ENCODE peak calls at places on chromosomes 7 and 10, in ten cellular contexts. O is GM12892, M is Calu3, C is T-helper 9 cell, E is NCI-H1694 treated with DMSO at 0.1 percent for 48 hours, A is GM19239, B is AG04450, L is iPS DF 6.9, U is head of caudate nucleus, J is T47D. V is an unnamed sample.

GRCh38 chr7:146956323-146956722 is 839.7 kb downstream of the CNTNAP2 start:
- DNase-seq in O (no peak), M (no peak), C (no peak), E (peak), A (no peak), B (no peak), L (no peak), U (no peak), J (no peak), V (no peak)

GRCh38 chr10:64156131-64156530 is 634.9 kb downstream of the REEP3 start:
- DNase-seq in O (no peak), M (no peak), C (no peak), E (no peak), A (no peak), B (no peak), L (no peak), U (no peak), J (no peak), V (peak)

GRCh38 chr7:122316467-122317394 is 12.2 kb upstream of the FEZF1 start:
- DNase-seq in O (no peak), M (no peak), C (no peak), E (no peak), A (no peak), B (no peak), L (no peak), U (no peak), J (no peak), V (no peak)

GRCh38 chr10:3784510-3785250 is at the start of gene KLF6:
- DNase-seq in O (no peak), M (peak), C (peak), E (no peak), A (peak), B (no peak), L (no peak), U (peak), J (peak), V (peak)

GRCh38 chr10:96951954-96952353 is 119.9 kb downstream of the LCOR start:
- DNase-seq in O (no peak), M (no peak), C (no peak), E (no peak), A (no peak), B (no peak), L (no peak), U (no peak), J (no peak), V (no peak)

GRCh38 chr7:65809259-65809981 is 63.5 kb upstream of the VKORC1L1 start:
- DNase-seq in O (no peak), M (no peak), C (no peak), E (no peak), A (peak), B (no peak), L (no peak), U (no peak), J (no peak), V (no peak)

GRCh38 chr10:20084451-20084850 is 268.2 kb downstream of the PLXDC2 start:
- DNase-seq in O (no peak), M (no peak), C (no peak), E (no peak), A (no peak), B (no peak), L (no peak), U (no peak), J (no peak), V (no peak)

GRCh38 chr10:127400216-127400615 is 148.9 kb upstream of the NPS start:
- DNase-seq in O (no peak), M (no peak), C (no peak), E (no peak), A (no peak), B (no peak), L (no peak), U (no peak), J (no peak), V (no peak)

GRCh38 chr10:19209319-19209718 is 160.7 kb downstream of the MALRD1 start:
- DNase-seq in O (no peak), M (no peak), C (no peak), E (no peak), A (no peak), B (no peak), L (no peak), U (no peak), J (no peak), V (no peak)

GRCh38 chr7:74262639-74263398 is 8.6 kb upstream of the RFC2 start:
- DNase-seq in O (no peak), M (no peak), C (no peak), E (no peak), A (no peak), B (no peak), L (no peak), U (no peak), J (no peak), V (no peak)

GRCh38 chr10:22560391-22561239 is 153.8 kb downstream of the PIP4K2A start:
- DNase-seq in O (no peak), M (no peak), C (no peak), E (no peak), A (no peak), B (no peak), L (no peak), U (no peak), J (no peak), V (no peak)

GRCh38 chr7:155798673-155799439 is 13.4 kb downstream of the SHH start:
- DNase-seq in O (no peak), M (no peak), C (no peak), E (no peak), A (no peak), B (no peak), L (no peak), U (no peak), J (no peak), V (no peak)

GRCh38 chr10:49138361-49138891 is 4.6 kb upstream of the FAM170B start:
- DNase-seq in O (no peak), M (no peak), C (no peak), E (no peak), A (no peak), B (no peak), L (no peak), U (no peak), J (no peak), V (no peak)

GRCh38 chr7:8155836-8156235 is 106.1 kb downstream of the ICA1 start:
- DNase-seq in O (no peak), M (no peak), C (no peak), E (no peak), A (no peak), B (no peak), L (no peak), U (no peak), J (no peak), V (no peak)

GRCh38 chr7:155524018-155524556 is 22.3 kb downstream of the CNPY1 start:
- DNase-seq in O (no peak), M (peak), C (no peak), E (no peak), A (no peak), B (no peak), L (no peak), U (no peak), J (peak), V (no peak)

GRCh38 chr10:30835146-30835545 is 196.5 kb downstream of the ZNF438 start:
- DNase-seq in O (no peak), M (no peak), C (no peak), E (no peak), A (no peak), B (no peak), L (no peak), U (no peak), J (no peak), V (no peak)

GRCh38 chr7:41567350-41568114 is 135.4 kb downstream of the INHBA start:
- DNase-seq in O (no peak), M (no peak), C (no peak), E (no peak), A (no peak), B (peak), L (no peak), U (no peak), J (no peak), V (no peak)

GRCh38 chr10:95440756-95441546 is 120.2 kb downstream of the SORBS1 start:
- DNase-seq in O (no peak), M (no peak), C (no peak), E (peak), A (peak), B (no peak), L (no peak), U (no peak), J (no peak), V (no peak)

GRCh38 chr10:4845766-4846165 is 19.8 kb downstream of the AKR1E2 start:
- DNase-seq in O (no peak), M (no peak), C (no peak), E (no peak), A (no peak), B (no peak), L (no peak), U (no peak), J (no peak), V (no peak)

GRCh38 chr10:18216482-18216881 is 76.3 kb downstream of the CACNB2 start:
- DNase-seq in O (no peak), M (no peak), C (no peak), E (no peak), A (no peak), B (no peak), L (no peak), U (no peak), J (peak), V (peak)

GRCh38 chr10:133087679-133088523 is at the start of gene ADGRA1:
- DNase-seq in O (no peak), M (peak), C (no peak), E (no peak), A (no peak), B (no peak), L (no peak), U (peak), J (no peak), V (peak)

GRCh38 chr7:45920543-45921380 is at the start of gene IGFBP3:
- DNase-seq in O (no peak), M (peak), C (no peak), E (no peak), A (no peak), B (no peak), L (no peak), U (no peak), J (peak), V (peak)

GRCh38 chr10:124837687-124838086 is 36.1 kb downstream of the ABRAXAS2 start:
- DNase-seq in O (no peak), M (no peak), C (no peak), E (no peak), A (no peak), B (no peak), L (no peak), U (no peak), J (no peak), V (no peak)

GRCh38 chr10:126128581-126128980 is 232.2 kb downstream of the FANK1 start:
- DNase-seq in O (no peak), M (no peak), C (no peak), E (no peak), A (no peak), B (no peak), L (no peak), U (no peak), J (no peak), V (no peak)

GRCh38 chr10:124064676-124065075 is 28.7 kb downstream of the CHST15 start:
- DNase-seq in O (no peak), M (no peak), C (no peak), E (no peak), A (no peak), B (no peak), L (no peak), U (no peak), J (no peak), V (no peak)

GRCh38 chr10:57996536-57996935 is 271.2 kb downstream of the IPMK start:
- DNase-seq in O (no peak), M (no peak), C (no peak), E (no peak), A (no peak), B (no peak), L (no peak), U (no peak), J (no peak), V (no peak)

GRCh38 chr10:132371641-132372081 is 25.3 kb upstream of the PWWP2B start:
- DNase-seq in O (no peak), M (peak), C (no peak), E (no peak), A (no peak), B (no peak), L (no peak), U (no peak), J (no peak), V (no peak)

V was measured in Ammon's horn.